ENCODE peak calls at places on chromosomes 12 and 14, in seven cellular contexts. B is HCT116, X is testis, Z is A549, M is heart left ventricle, N is gastrocnemius medialis, I is H1. W is an unnamed sample.

GRCh38 chr14:95817271-95817670 is 59.4 kb upstream of the TUNAR start:
- DNase-seq in B (no peak), X (no peak), Z (no peak), M (no peak), N (no peak), I (peak), W (no peak)

GRCh38 chr12:108133482-108133881 is 4.4 kb downstream of the WSCD2 start:
- DNase-seq in B (no peak), X (no peak), Z (no peak), M (no peak), N (no peak), I (no peak), W (no peak)

GRCh38 chr12:70052931-70053497 is 190.2 kb upstream of the CNOT2 start:
- DNase-seq in B (peak), X (no peak), Z (peak), M (no peak), N (peak), I (no peak), W (peak)

GRCh38 chr14:68450391-68451120 is 342.3 kb downstream of the ZFP36L1 start:
- DNase-seq in B (no peak), X (no peak), Z (no peak), M (no peak), N (no peak), I (no peak), W (no peak)

GRCh38 chr12:132904718-132905328 is 17.4 kb upstream of the CHFR start:
- DNase-seq in B (no peak), X (peak), Z (no peak), M (peak), N (peak), I (peak), W (peak)

GRCh38 chr12:3042394-3042793 is 34.8 kb upstream of the TSPAN9 start:
- DNase-seq in B (no peak), X (no peak), Z (no peak), M (no peak), N (peak), I (no peak), W (no peak)

GRCh38 chr14:61695695-61696527 is 598 bp downstream of the HIF1A start:
- DNase-seq in B (no peak), X (peak), Z (peak), M (peak), N (peak), I (peak), W (peak)

GRCh38 chr14:25140423-25140822 is 90.5 kb upstream of the STXBP6 start:
- DNase-seq in B (no peak), X (no peak), Z (no peak), M (no peak), N (no peak), I (no peak), W (no peak)

GRCh38 chr12:48817957-48818830 is at the start of gene CACNB3:
- DNase-seq in B (no peak), X (peak), Z (peak), M (peak), N (peak), I (peak), W (peak)

GRCh38 chr12:62435337-62436163 is 31.1 kb upstream of the MON2 start:
- DNase-seq in B (no peak), X (peak), Z (peak), M (peak), N (no peak), I (peak), W (peak)

GRCh38 chr12:59055204-59055839 is 135.0 kb upstream of the LRIG3 start:
- DNase-seq in B (peak), X (no peak), Z (peak), M (no peak), N (no peak), I (no peak), W (no peak)

GRCh38 chr12:120136093-120136770 is 19.7 kb upstream of the RAB35 start:
- DNase-seq in B (no peak), X (no peak), Z (no peak), M (no peak), N (no peak), I (no peak), W (no peak)

GRCh38 chr12:127070512-127071157 is 1196.3 kb upstream of the TMEM132C start:
- DNase-seq in B (no peak), X (no peak), Z (no peak), M (no peak), N (no peak), I (no peak), W (no peak)

GRCh38 chr14:87000071-87000470 is 992.9 kb downstream of the GALC start:
- DNase-seq in B (no peak), X (no peak), Z (no peak), M (no peak), N (no peak), I (no peak), W (no peak)

GRCh38 chr14:88879016-88879415 is 54.6 kb downstream of the TTC8 start:
- DNase-seq in B (no peak), X (no peak), Z (peak), M (no peak), N (no peak), I (no peak), W (no peak)

GRCh38 chr12:108181095-108181454 is 52.0 kb downstream of the WSCD2 start:
- DNase-seq in B (no peak), X (no peak), Z (no peak), M (no peak), N (no peak), I (no peak), W (no peak)

GRCh38 chr12:28033538-28033915 is 61.0 kb upstream of the PTHLH start:
- DNase-seq in B (no peak), X (no peak), Z (no peak), M (no peak), N (no peak), I (no peak), W (no peak)

GRCh38 chr12:4899361-4899760 is 10.3 kb upstream of the KCNA1 start:
- DNase-seq in B (no peak), X (no peak), Z (no peak), M (no peak), N (no peak), I (no peak), W (no peak)

GRCh38 chr12:51388066-51388799 is 3.0 kb downstream of the GALNT6 start:
- DNase-seq in B (no peak), X (no peak), Z (peak), M (no peak), N (no peak), I (no peak), W (no peak)

GRCh38 chr12:104243551-104243950 is 28.0 kb downstream of the TXNRD1 start:
- DNase-seq in B (no peak), X (no peak), Z (no peak), M (no peak), N (no peak), I (no peak), W (no peak)

GRCh38 chr12:46825526-46826414 is at the start of gene SLC38A4:
- DNase-seq in B (no peak), X (peak), Z (no peak), M (no peak), N (peak), I (peak), W (peak)
- TF ChIP-seq POLR2A in B (no peak), X (no peak), Z (no peak), M (no peak), N (no peak), I (no peak), W (peak)

GRCh38 chr14:91256661-91257060 is 12.2 kb upstream of the GPR68 start:
- DNase-seq in B (no peak), X (no peak), Z (no peak), M (no peak), N (no peak), I (no peak), W (no peak)

GRCh38 chr14:91254456-91254855 is 10.0 kb upstream of the GPR68 start:
- DNase-seq in B (no peak), X (no peak), Z (no peak), M (no peak), N (no peak), I (no peak), W (no peak)

GRCh38 chr14:91255026-91255695 is 10.7 kb upstream of the GPR68 start:
- DNase-seq in B (no peak), X (no peak), Z (peak), M (no peak), N (no peak), I (no peak), W (no peak)

GRCh38 chr14:91257328-91258020 is 13.0 kb upstream of the GPR68 start:
- DNase-seq in B (no peak), X (no peak), Z (peak), M (no peak), N (no peak), I (no peak), W (no peak)

DNA sequence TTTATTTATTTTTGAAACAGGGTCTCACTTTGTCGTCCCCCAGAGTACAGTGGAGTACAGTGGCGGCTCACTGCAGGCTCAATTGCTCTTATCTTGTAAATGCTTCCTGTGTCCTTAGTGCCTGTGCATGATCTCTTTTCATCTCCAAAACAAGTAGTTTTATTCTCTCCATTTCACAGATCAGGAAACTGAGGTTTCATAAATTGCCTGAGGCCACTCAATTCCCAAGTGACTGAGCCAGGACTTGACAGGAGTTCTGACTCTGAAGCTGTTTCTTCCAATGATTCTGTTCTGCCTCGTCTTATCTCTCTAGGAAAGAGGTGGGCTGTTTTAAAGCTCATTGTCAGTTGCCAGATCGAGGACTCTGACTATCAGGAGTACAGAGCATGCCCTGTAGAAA is 11.3 kb upstream of the GPR68 start:
- DNase-seq in B (no peak), X (no peak), Z (no peak), M (no peak), N (no peak), I (no peak), W (no peak)
- H3K27ac ChIP-seq in B (no peak), X (no peak), Z (no peak), M (no peak), N (no peak), I (no peak), W (no peak)

DNA sequence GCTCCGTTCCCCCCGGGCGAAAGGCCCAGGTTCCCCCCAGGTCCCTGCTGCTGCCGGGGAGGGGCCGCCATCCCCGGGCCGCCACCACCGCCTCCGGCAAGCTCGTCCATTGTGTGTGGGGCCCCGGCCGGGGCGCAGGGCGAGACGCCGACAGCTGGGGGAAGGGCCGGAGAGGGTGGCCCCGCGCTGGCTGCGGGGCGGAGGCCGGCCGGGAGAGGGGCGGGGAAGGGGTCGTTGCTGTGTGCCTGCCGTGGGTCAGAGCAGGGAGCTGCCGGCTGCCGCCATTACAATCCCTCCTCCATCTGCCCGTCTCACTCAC is at the start of gene STRN3:
- DNase-seq in B (no peak), X (no peak), Z (no peak), M (no peak), N (no peak), I (no peak), W (no peak)
- TF ChIP-seq POLR2A in B (peak), X (no peak), Z (peak), M (peak), N (peak), I (peak), W (no peak)

GRCh38 chr12:122117979-122118378 is 39.4 kb downstream of the MLXIP start:
- DNase-seq in B (no peak), X (no peak), Z (no peak), M (no peak), N (peak), I (no peak), W (no peak)

GRCh38 chr12:122111070-122111750 is 32.7 kb downstream of the MLXIP start:
- DNase-seq in B (peak), X (no peak), Z (no peak), M (no peak), N (peak), I (no peak), W (peak)

GRCh38 chr12:122121341-122122192 is 43.0 kb downstream of the MLXIP start:
- DNase-seq in B (no peak), X (no peak), Z (no peak), M (no peak), N (no peak), I (no peak), W (no peak)

DNA sequence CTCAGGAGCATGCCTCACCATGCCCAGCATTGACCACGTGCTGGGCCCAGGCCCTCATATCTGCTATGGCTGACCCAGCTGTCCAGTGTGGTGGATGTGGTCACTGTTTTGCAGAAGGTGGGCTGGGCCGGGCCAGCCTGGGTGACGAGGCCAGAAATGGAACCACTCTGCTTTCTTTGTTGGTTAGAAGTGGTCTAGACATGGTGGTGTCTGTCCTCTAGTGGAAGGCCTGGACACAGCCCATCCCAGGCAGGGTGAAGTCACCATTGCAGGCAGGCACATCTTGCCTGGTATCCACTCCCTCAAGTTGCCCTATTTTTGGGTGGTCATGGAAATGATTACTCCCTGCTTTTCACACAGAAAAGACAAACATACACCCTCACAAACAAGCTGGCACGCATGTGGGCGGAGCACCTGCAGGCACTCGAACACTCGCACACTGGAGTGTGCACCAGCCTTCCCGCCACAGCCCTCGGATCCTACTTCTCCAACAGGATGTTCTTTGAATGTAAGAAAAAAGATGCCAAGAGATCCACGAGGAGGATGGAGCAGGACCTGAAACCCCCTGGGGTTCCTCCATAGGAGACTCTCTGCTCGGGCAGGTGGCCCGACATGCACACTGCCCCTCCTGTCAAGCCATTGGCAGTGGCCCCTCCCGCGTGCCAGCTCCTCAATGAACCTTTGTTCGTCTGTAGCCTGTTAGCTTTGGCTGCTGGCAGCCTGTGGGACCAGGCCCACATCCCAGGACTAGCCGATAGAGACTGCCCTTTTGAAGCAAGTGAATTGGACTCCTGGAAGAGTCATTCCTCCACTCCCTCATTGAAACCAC is 38.4 kb downstream of the MLXIP start:
- DNase-seq in B (no peak), X (peak), Z (peak), M (no peak), N (no peak), I (no peak), W (peak)
- H3K27ac ChIP-seq in B (no peak), X (no peak), Z (no peak), M (no peak), N (peak), I (no peak), W (peak)

GRCh38 chr12:53004582-53004981 is 1.7 kb upstream of the EIF4B start:
- DNase-seq in B (no peak), X (no peak), Z (peak), M (no peak), N (no peak), I (no peak), W (no peak)

GRCh38 chr12:53006810-53007742 is 820 bp downstream of the EIF4B start:
- DNase-seq in B (peak), X (peak), Z (peak), M (peak), N (peak), I (peak), W (peak)

GRCh38 chr12:53004178-53004577 is 2.1 kb upstream of the EIF4B start:
- DNase-seq in B (no peak), X (no peak), Z (peak), M (no peak), N (no peak), I (no peak), W (no peak)

GRCh38 chr12:53005215-53005985 is 856 bp upstream of the EIF4B start:
- DNase-seq in B (no peak), X (peak), Z (peak), M (no peak), N (no peak), I (peak), W (no peak)

GRCh38 chr12:53005986-53006809 is at the start of gene EIF4B:
- DNase-seq in B (peak), X (peak), Z (peak), M (peak), N (peak), I (peak), W (peak)
- TF ChIP-seq POLR2A in B (peak), X (peak), Z (peak), M (no peak), N (peak), I (peak), W (peak)

DNA sequence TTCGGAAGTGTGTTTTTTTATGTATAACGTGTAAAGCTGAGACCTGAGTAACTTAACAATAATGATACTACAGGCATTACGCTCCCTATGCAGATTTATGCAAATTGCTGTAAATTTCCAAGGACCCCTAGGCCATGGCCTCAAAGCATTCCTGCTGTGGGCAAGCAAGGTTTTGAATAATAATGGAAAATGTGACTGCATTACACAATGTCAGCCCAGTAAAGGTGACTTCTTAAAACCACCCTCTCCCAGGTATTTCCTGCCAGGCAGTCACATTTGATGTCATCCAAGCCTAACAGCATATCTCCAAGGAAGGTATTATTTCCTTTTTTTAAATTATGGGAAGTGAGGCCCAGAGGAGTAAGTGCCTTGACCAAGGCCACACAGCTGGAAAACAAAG is 621.0 kb downstream of the BCL11B start:
- DNase-seq in B (no peak), X (no peak), Z (no peak), M (no peak), N (no peak), I (no peak), W (no peak)
- H3K27ac ChIP-seq in B (no peak), X (no peak), Z (no peak), M (no peak), N (no peak), I (peak), W (no peak)

GRCh38 chr14:60164717-60165546 is at the start of gene DHRS7:
- DNase-seq in B (peak), X (peak), Z (peak), M (peak), N (peak), I (peak), W (peak)
- TF ChIP-seq POLR2A in B (peak), X (no peak), Z (peak), M (no peak), N (peak), I (no peak), W (peak)

DNA sequence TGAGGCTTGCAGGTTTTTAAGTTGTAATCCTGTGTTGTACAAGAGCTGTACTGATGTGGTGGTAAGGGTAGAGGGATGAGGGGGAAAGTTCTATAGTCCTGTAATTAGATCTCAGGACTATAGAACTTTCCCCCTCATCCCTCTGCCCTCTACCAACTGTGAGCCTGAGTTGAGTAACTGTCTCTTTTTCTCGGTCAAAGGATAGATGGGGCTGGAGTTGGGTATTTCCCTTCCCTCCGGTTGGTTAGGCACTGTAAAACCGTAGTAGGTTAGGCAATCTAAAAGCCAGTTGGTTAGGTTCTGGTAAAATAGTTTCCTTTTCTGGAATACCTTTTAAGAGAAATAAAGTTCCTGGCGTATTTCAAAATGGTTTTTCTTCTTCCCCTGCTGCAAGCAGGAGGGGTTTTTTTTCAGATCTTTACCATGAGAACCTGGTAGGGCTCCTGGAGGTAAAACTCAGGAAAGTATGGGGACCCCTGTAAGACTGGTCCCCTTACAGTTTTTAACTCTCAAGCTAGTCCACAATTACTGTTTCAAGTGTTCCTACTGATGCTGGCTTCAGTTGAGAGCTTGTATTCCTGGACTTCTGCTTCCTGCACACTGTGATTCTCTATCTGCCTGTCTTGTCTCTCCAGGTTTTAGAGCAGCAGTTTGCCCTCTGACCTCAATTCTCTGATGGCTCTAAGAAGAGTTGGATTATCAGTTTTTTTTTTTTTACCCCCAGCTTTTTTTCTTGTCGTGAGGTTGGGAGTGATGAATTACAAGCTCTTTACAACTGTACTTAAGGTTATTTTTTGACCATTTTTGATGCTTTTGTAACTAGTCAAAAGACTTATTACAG is 58.7 kb downstream of the FUT8 start:
- DNase-seq in B (no peak), X (no peak), Z (no peak), M (no peak), N (no peak), I (no peak), W (no peak)
- H3K27ac ChIP-seq in B (no peak), X (no peak), Z (no peak), M (no peak), N (no peak), I (no peak), W (no peak)

W was measured in transverse colon.